ENCODE peak calls at places on chromosome 19, in four cellular contexts. D is mesenchymal stem cell, E is neural progenitor cell, T is PC-3. S is an unnamed sample. For H3K9me3, the result is how much of the 10 kb centered on the place peaks cover.

GRCh38 chr19:54727562-54727961 is 3.3 kb downstream of the KIR3DL3 start:
- DNase-seq in D (no peak), T (no peak), E (no peak), S (no peak)

GRCh38 chr19:5103061-5103701 is 134.3 kb downstream of the KDM4B start:
- DNase-seq in T (no peak), D (no peak), E (no peak), S (no peak)

GRCh38 chr19:19642506-19643157 is 825 bp downstream of the GMIP start:
- DNase-seq in D (peak), E (peak), T (peak), S (no peak)

GRCh38 chr19:57905258-57905657 is 11.1 kb downstream of the ZNF417 start:
- DNase-seq in D (no peak), T (no peak), E (no peak), S (no peak)

GRCh38 chr19:5128251-5128931 is 159.5 kb downstream of the KDM4B start:
- DNase-seq in E (peak), T (no peak), D (peak), S (no peak)

GRCh38 chr19:38712161-38712748 is 32.0 kb downstream of the CAPN12 start:
- DNase-seq in E (no peak), T (no peak), D (no peak), S (no peak)

GRCh38 chr19:9673912-9674668 is 810 bp downstream of the ZNF562 start:
- DNase-seq in E (no peak), T (peak), D (peak), S (no peak)

GRCh38 chr19:5006821-5007220 is 37.9 kb downstream of the KDM4B start:
- DNase-seq in E (no peak), T (no peak), D (no peak), S (no peak)

GRCh38 chr19:9431475-9431874 is 3.9 kb downstream of the ZNF266 start:
- DNase-seq in D (peak), E (peak), T (peak), S (no peak)

GRCh38 chr19:4987286-4987685 is 18.4 kb downstream of the KDM4B start:
- DNase-seq in D (peak), E (no peak), T (no peak), S (no peak)

GRCh38 chr19:13427273-13428051 is 78.8 kb downstream of the CACNA1A start:
- DNase-seq in T (no peak), D (no peak), E (no peak), S (no peak)

GRCh38 chr19:16342002-16342715 is 17.5 kb downstream of the KLF2 start:
- DNase-seq in T (no peak), D (no peak), E (no peak), S (no peak)

GRCh38 chr19:48696353-48697010 is 711 bp downstream of the FUT2 start:
- DNase-seq in D (peak), T (no peak), E (peak), S (no peak)
- H3K4me3 ChIP-seq in D (no peak), T (no peak), E (peak), S (no peak)

DNA sequence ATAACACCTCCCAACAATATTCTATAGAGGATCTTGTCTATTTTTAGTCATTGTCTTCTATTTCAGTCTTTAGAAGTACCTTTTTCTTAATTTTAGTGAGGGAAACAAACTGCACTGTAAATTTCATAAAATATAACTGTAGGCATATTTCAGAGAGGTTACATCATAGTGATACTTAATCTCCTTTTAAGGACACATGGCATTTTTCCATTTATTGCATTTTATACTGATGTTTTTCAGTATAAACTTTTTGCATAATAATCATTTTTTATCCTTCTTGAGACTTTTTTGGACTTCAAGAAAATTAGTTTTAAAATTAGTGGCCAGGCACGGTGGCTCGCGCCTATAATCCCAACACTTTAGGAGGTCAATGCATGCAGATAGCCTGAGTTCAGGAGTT is 6.6 kb downstream of the ZNF700 start:
- DNase-seq in E (no peak), T (no peak), D (no peak), S (no peak)
- H3K9me3 ChIP-seq in E (under half), T (under half), D (under half), S (under half)

GRCh38 chr19:50162988-50163387 is at the start of gene IZUMO2:
- DNase-seq in E (no peak), D (no peak), T (no peak), S (no peak)
- H2AFZ ChIP-seq in E (no peak), D (no peak), T (no peak), S (no peak)

GRCh38 chr19:7637374-7638256 is 705 bp downstream of the STXBP2 start:
- DNase-seq in E (peak), T (peak), D (peak), S (no peak)
- H3K4me3 ChIP-seq in E (peak), T (peak), D (peak), S (peak)

DNA sequence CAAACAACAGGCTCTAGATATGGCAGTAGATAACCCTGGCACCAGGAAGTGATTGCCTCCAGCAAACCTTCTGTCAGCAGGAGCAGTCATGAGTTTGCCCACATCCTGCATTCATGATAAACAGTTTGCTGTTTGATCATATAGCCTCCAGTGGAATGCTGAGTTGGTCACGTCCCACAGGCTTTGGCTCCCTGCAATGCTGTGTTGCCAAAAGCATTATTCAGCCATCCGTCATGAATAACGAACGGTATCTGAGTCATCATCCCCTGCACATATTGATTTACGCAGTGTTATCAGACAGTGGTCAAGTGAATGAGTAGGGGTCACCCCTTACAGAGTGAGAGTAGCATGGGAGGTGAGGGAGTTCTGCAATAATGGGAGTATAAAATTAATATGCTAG is 21.9 kb upstream of the ZNF432 start:
- DNase-seq in E (no peak), D (no peak), T (peak), S (no peak)
- H3K9me3 ChIP-seq in E (under half), D (half or more), T (half or more), S (under half)

GRCh38 chr19:44746946-44747738 is 1.4 kb upstream of the BCL3 start:
- DNase-seq in D (peak), T (peak), E (peak), S (peak)

GRCh38 chr19:44749318-44749717 is 810 bp downstream of the BCL3 start:
- DNase-seq in E (no peak), D (no peak), T (no peak), S (no peak)

GRCh38 chr19:44749994-44750393 is 1.5 kb downstream of the BCL3 start:
- DNase-seq in E (no peak), T (no peak), D (no peak), S (no peak)

GRCh38 chr19:44747739-44748425 is 626 bp upstream of the BCL3 start:
- DNase-seq in D (peak), T (peak), E (peak), S (no peak)

GRCh38 chr19:44748426-44749254 is at the start of gene BCL3:
- DNase-seq in E (peak), T (peak), D (peak), S (peak)
- H2AFZ ChIP-seq in E (no peak), T (peak), D (no peak), S (peak)

DNA sequence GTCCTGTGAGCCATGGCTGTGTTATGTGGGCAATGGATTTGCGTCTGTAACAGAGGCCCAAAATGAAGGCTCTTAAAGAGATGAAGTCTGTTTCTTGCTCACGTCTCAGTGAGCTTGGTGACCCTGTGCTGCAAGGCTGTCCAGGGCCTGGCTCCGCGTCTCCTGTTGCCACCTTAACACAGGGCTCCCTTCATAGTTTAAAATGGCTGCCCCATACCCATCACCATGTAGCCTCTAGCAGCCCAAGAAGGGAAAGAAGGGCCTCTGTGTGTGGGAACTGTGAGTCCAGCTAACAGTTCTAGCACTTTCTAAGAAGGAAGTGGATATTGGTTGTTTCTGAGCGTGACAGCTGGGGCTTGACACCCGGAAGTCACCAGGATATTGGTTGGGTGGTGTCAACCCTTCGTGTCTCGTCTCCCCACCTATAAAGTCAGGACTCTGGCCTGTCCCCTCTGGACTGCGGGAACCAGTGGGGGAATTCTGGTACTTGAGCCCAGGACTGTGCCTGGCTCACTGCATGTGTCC is 20.9 kb downstream of the TMED1 start:
- DNase-seq in E (no peak), T (no peak), D (no peak), S (no peak)
- H3K4me3 ChIP-seq in E (no peak), T (no peak), D (no peak), S (no peak)

GRCh38 chr19:49020342-49020741 is 3.5 kb upstream of the LHB start:
- DNase-seq in D (no peak), E (no peak), T (no peak), S (no peak)

GRCh38 chr19:49017041-49017665 is at the start of gene LHB:
- DNase-seq in D (no peak), E (no peak), T (no peak), S (no peak)

GRCh38 chr19:49019242-49019932 is 2.5 kb upstream of the LHB start:
- DNase-seq in D (no peak), E (peak), T (peak), S (no peak)

GRCh38 chr19:49017666-49018351 is 918 bp upstream of the LHB start:
- DNase-seq in T (peak), E (peak), D (peak), S (peak)

DNA sequence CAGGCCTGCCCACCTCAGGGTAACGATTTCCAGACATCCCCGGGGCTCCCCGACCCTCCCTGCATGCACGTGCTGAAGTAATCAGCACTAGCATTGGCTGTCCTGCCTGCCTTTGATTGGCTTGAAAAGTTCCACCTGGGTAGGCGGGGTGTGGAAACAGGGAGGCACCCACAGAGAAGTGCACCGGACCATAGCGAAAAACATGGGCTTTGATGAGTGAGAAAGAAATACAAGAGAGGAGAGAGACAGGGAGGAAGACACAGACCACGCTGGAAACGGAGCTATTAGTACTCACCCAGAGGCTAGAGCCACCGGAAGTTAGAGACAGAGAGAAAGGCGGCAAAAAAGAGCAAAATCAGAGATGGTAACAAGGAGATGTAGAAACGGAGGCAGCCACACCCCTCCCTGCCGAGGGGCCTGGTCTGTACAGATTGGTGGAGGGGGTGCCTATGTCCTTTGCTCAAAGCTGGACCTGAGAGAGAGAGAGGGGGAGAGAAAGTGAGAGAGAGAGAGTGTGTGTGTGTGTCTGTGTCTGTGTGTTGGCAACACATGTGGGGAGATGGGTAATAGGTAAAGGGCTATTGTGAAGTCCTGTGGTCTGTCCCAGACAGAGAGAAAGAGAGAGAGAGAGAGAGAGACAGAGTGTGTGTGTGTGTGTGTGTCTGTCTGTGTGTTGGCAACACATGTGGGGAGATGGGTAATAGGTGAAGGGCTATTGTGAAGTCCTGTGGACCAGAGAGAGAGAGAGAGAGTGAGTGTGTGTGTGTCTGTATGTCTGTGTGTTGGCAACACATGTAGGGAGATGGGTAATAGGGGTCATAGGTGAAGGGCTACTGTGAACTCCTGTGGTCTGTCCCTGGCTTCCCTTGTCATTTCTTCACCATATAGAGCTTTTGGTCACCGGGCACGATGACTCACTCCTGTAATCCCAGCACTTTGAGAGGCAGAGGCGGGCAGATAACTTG is 2.9 kb downstream of the CGB3 start:
- DNase-seq in T (peak), D (peak), E (no peak), S (no peak)
- H3K9me3 ChIP-seq in T (under half), D (under half), E (under half), S (under half)

DNA sequence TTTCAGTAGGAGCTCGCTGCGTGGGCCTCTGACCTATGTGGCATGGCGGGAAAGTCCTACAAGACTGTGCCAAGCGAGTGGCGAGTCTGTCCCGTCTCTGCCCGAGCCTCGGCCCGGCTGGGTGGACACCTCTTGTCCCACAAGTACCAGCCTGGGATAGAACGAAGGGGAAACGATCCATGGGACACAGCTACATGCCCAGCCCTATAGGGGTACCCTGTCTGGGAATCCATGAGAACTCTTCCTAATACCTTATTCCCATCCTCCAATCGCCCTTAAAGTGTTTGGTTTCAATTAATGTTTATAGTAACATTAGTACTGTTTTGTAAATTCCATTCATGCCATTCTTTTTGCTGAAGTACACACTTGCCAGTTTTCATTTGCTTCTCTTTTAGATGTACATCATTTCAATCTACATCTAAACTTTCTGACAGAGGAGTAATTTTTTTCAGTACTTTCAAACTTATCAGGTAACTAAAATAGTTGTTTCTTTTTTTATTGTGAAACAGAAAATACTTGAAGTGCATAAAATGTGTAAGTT is 667 bp upstream of the ZNF790 start:
- DNase-seq in E (no peak), D (no peak), T (no peak), S (no peak)
- H2AFZ ChIP-seq in E (peak), D (peak), T (peak), S (no peak)

S was measured in MM.1S.